ENCODE peak calls at places on chromosomes 7 and 10, in six cellular contexts. One of them, this sample, is unnamed.
A peak's percentile ranks its signal among the peaks of the same experiment; 100 is the strongest.

GRCh38 chr10:126270116-126270515 is 118.2 kb downstream of the ADAM12 start:
- DNase-seq in mucosa of gallbladder: no peak
- DNase-seq in NCI-H146: no peak
- DNase-seq in NCI-H1436: no peak
- DNase-seq in lower lobe of right lung: no peak
- DNase-seq in A549: no peak
- DNase-seq in this sample: no peak

GRCh38 chr7:158477866-158478265 is 109.8 kb downstream of the PTPRN2 start:
- DNase-seq in A549: no peak
- DNase-seq in mucosa of gallbladder: no peak
- DNase-seq in lower lobe of right lung: no peak
- DNase-seq in NCI-H146: no peak
- DNase-seq in NCI-H1436: no peak
- DNase-seq in this sample: no peak

GRCh38 chr10:130452096-130452495 is 315.9 kb downstream of the GLRX3 start:
- DNase-seq in lower lobe of right lung: no peak
- DNase-seq in NCI-H146: no peak
- DNase-seq in A549: no peak
- DNase-seq in NCI-H1436: no peak
- DNase-seq in mucosa of gallbladder: no peak
- DNase-seq in this sample: no peak

GRCh38 chr7:150451097-150451793 is 815 bp downstream of the GIMAP8 start:
- DNase-seq in lower lobe of right lung: peak; percentile 78
- DNase-seq in NCI-H146: no peak
- DNase-seq in mucosa of gallbladder: peak; percentile 54
- DNase-seq in NCI-H1436: no peak
- DNase-seq in A549: no peak
- DNase-seq in this sample: no peak

GRCh38 chr7:132436121-132436520 is 140.1 kb downstream of the PLXNA4 start:
- DNase-seq in mucosa of gallbladder: peak; percentile 36
- DNase-seq in NCI-H1436: no peak
- DNase-seq in lower lobe of right lung: no peak
- DNase-seq in NCI-H146: no peak
- DNase-seq in A549: no peak
- DNase-seq in this sample: no peak

GRCh38 chr7:16724344-16724743 is 29.2 kb upstream of the TSPAN13 start:
- DNase-seq in A549: no peak
- DNase-seq in lower lobe of right lung: no peak
- DNase-seq in mucosa of gallbladder: no peak
- DNase-seq in NCI-H1436: no peak
- DNase-seq in NCI-H146: no peak
- DNase-seq in this sample: no peak

GRCh38 chr7:77247206-77247850 is 47.7 kb upstream of the FGL2 start:
- DNase-seq in mucosa of gallbladder: peak; percentile 88
- DNase-seq in lower lobe of right lung: peak; percentile 77
- DNase-seq in NCI-H1436: peak; percentile 56
- DNase-seq in A549: peak; percentile 55
- DNase-seq in NCI-H146: peak; percentile 70
- DNase-seq in this sample: peak; percentile 56

GRCh38 chr7:45573199-45573598 is 969 bp upstream of the ADCY1 start:
- DNase-seq in NCI-H1436: no peak
- DNase-seq in mucosa of gallbladder: no peak
- DNase-seq in A549: no peak
- DNase-seq in lower lobe of right lung: no peak
- DNase-seq in NCI-H146: no peak
- DNase-seq in this sample: no peak

GRCh38 chr7:140069298-140069949 is 6.7 kb upstream of the PARP12 start:
- DNase-seq in lower lobe of right lung: no peak
- DNase-seq in NCI-H1436: no peak
- DNase-seq in NCI-H146: no peak
- DNase-seq in A549: no peak
- DNase-seq in mucosa of gallbladder: no peak
- DNase-seq in this sample: no peak

GRCh38 chr10:116621476-116621875 is 723 bp downstream of the PNLIPRP2 start:
- DNase-seq in lower lobe of right lung: no peak
- DNase-seq in A549: no peak
- DNase-seq in NCI-H146: no peak
- DNase-seq in NCI-H1436: no peak
- DNase-seq in mucosa of gallbladder: no peak
- DNase-seq in this sample: no peak

GRCh38 chr10:35218339-35218955 is 91.8 kb downstream of the CREM start:
- DNase-seq in A549: peak; percentile 66
- DNase-seq in NCI-H146: peak; percentile 84
- DNase-seq in lower lobe of right lung: peak; percentile 80
- DNase-seq in NCI-H1436: peak; percentile 92
- DNase-seq in mucosa of gallbladder: peak; percentile 85
- DNase-seq in this sample: peak; percentile 68

GRCh38 chr7:44147026-44147881 is 6.1 kb upstream of the MYL7 start:
- DNase-seq in NCI-H1436: no peak
- DNase-seq in NCI-H146: no peak
- DNase-seq in lower lobe of right lung: no peak
- DNase-seq in A549: no peak
- DNase-seq in mucosa of gallbladder: no peak
- DNase-seq in this sample: no peak

GRCh38 chr7:154918741-154919140 is 84.2 kb downstream of the PAXIP1 start:
- DNase-seq in mucosa of gallbladder: no peak
- DNase-seq in NCI-H1436: no peak
- DNase-seq in lower lobe of right lung: no peak
- DNase-seq in NCI-H146: no peak
- DNase-seq in A549: no peak
- DNase-seq in this sample: no peak

GRCh38 chr7:94394399-94395140 is at the start of gene COL1A2:
- DNase-seq in lower lobe of right lung: peak; percentile 57
- DNase-seq in NCI-H146: peak; percentile 37
- DNase-seq in mucosa of gallbladder: peak; percentile 77
- DNase-seq in A549: no peak
- DNase-seq in NCI-H1436: no peak
- DNase-seq in this sample: no peak

GRCh38 chr7:45136106-45137060 is 21.2 kb upstream of the RAMP3 start:
- DNase-seq in A549: peak; percentile 90
- DNase-seq in NCI-H146: peak; percentile 64
- DNase-seq in NCI-H1436: peak; percentile 72
- DNase-seq in lower lobe of right lung: no peak
- DNase-seq in mucosa of gallbladder: peak; percentile 66
- DNase-seq in this sample: peak; percentile 61

GRCh38 chr7:118072893-118073674 is 110.9 kb upstream of the LSM8 start:
- DNase-seq in mucosa of gallbladder: no peak
- DNase-seq in NCI-H146: no peak
- DNase-seq in NCI-H1436: peak; percentile 2
- DNase-seq in lower lobe of right lung: no peak
- DNase-seq in A549: no peak
- DNase-seq in this sample: no peak

GRCh38 chr10:80457554-80458262 is 3.6 kb downstream of the TSPAN14 start:
- DNase-seq in NCI-H146: no peak
- DNase-seq in mucosa of gallbladder: no peak
- DNase-seq in A549: no peak
- DNase-seq in lower lobe of right lung: no peak
- DNase-seq in NCI-H1436: no peak
- DNase-seq in this sample: no peak

GRCh38 chr10:103696411-103697145 is 158.8 kb downstream of the SH3PXD2A start:
- DNase-seq in NCI-H1436: peak; percentile 29
- DNase-seq in mucosa of gallbladder: peak; percentile 44
- DNase-seq in NCI-H146: peak; percentile 68
- DNase-seq in A549: peak; percentile 95
- DNase-seq in lower lobe of right lung: no peak
- DNase-seq in this sample: no peak

GRCh38 chr7:19177269-19177668 is 32.0 kb upstream of the FERD3L start:
- DNase-seq in lower lobe of right lung: no peak
- DNase-seq in mucosa of gallbladder: no peak
- DNase-seq in NCI-H1436: no peak
- DNase-seq in NCI-H146: no peak
- DNase-seq in A549: no peak
- DNase-seq in this sample: no peak

GRCh38 chr7:41679566-41679965 is 23.3 kb downstream of the INHBA start:
- DNase-seq in mucosa of gallbladder: no peak
- DNase-seq in lower lobe of right lung: no peak
- DNase-seq in A549: no peak
- DNase-seq in NCI-H146: no peak
- DNase-seq in NCI-H1436: no peak
- DNase-seq in this sample: no peak

GRCh38 chr10:117653170-117653515 is 110.6 kb downstream of the EMX2 start:
- DNase-seq in NCI-H146: no peak
- DNase-seq in mucosa of gallbladder: no peak
- DNase-seq in NCI-H1436: no peak
- DNase-seq in lower lobe of right lung: no peak
- DNase-seq in A549: peak; percentile 81
- DNase-seq in this sample: no peak

GRCh38 chr7:111198255-111198654 is 107.3 kb downstream of the LRRN3 start:
- DNase-seq in NCI-H146: no peak
- DNase-seq in A549: no peak
- DNase-seq in lower lobe of right lung: no peak
- DNase-seq in NCI-H1436: no peak
- DNase-seq in mucosa of gallbladder: no peak
- DNase-seq in this sample: no peak

GRCh38 chr7:122307228-122307619 is 2.7 kb upstream of the FEZF1 start:
- DNase-seq in NCI-H1436: no peak
- DNase-seq in A549: no peak
- DNase-seq in lower lobe of right lung: no peak
- DNase-seq in mucosa of gallbladder: no peak
- DNase-seq in NCI-H146: no peak
- DNase-seq in this sample: no peak

GRCh38 chr7:155862516-155863257 is 50.4 kb upstream of the SHH start:
- DNase-seq in NCI-H146: no peak
- DNase-seq in lower lobe of right lung: no peak
- DNase-seq in NCI-H1436: no peak
- DNase-seq in A549: peak; percentile 18
- DNase-seq in mucosa of gallbladder: peak; percentile 49
- DNase-seq in this sample: no peak

GRCh38 chr10:117342638-117343037 is 32.6 kb downstream of the PDZD8 start:
- DNase-seq in mucosa of gallbladder: no peak
- DNase-seq in A549: no peak
- DNase-seq in lower lobe of right lung: no peak
- DNase-seq in NCI-H1436: no peak
- DNase-seq in NCI-H146: no peak
- DNase-seq in this sample: no peak

GRCh38 chr7:152477079-152477478 is 41.3 kb upstream of the KMT2C start:
- DNase-seq in NCI-H146: no peak
- DNase-seq in lower lobe of right lung: no peak
- DNase-seq in mucosa of gallbladder: no peak
- DNase-seq in A549: no peak
- DNase-seq in NCI-H1436: no peak
- DNase-seq in this sample: no peak

GRCh38 chr10:117945651-117946050 is 101.1 kb downstream of the RAB11FIP2 start:
- DNase-seq in NCI-H146: peak; percentile 56
- DNase-seq in A549: no peak
- DNase-seq in mucosa of gallbladder: no peak
- DNase-seq in lower lobe of right lung: no peak
- DNase-seq in NCI-H1436: no peak
- DNase-seq in this sample: no peak

GRCh38 chr7:114026486-114027089 is 107.8 kb upstream of the PPP1R3A start:
- DNase-seq in NCI-H1436: peak; percentile 66
- DNase-seq in mucosa of gallbladder: no peak
- DNase-seq in lower lobe of right lung: no peak
- DNase-seq in NCI-H146: peak; percentile 58
- DNase-seq in A549: peak; percentile 36
- DNase-seq in this sample: peak; percentile 87

GRCh38 chr7:123573371-123573770 is 15.8 kb upstream of the NDUFA5 start:
- DNase-seq in NCI-H146: no peak
- DNase-seq in mucosa of gallbladder: no peak
- DNase-seq in A549: no peak
- DNase-seq in lower lobe of right lung: no peak
- DNase-seq in NCI-H1436: no peak
- DNase-seq in this sample: no peak

GRCh38 chr7:155972247-155972646 is 160.0 kb upstream of the SHH start:
- DNase-seq in lower lobe of right lung: no peak
- DNase-seq in A549: no peak
- DNase-seq in NCI-H146: no peak
- DNase-seq in NCI-H1436: no peak
- DNase-seq in mucosa of gallbladder: no peak
- DNase-seq in this sample: no peak

GRCh38 chr10:15459218-15459617 is 88.1 kb upstream of the FAM171A1 start:
- DNase-seq in A549: no peak
- DNase-seq in NCI-H146: no peak
- DNase-seq in mucosa of gallbladder: no peak
- DNase-seq in NCI-H1436: no peak
- DNase-seq in lower lobe of right lung: no peak
- DNase-seq in this sample: no peak

GRCh38 chr10:103884681-103885139 is 29.3 kb upstream of the SH3PXD2A start:
- DNase-seq in lower lobe of right lung: no peak
- DNase-seq in mucosa of gallbladder: no peak
- DNase-seq in NCI-H146: peak; percentile 57
- DNase-seq in A549: peak; percentile 76
- DNase-seq in NCI-H1436: peak; percentile 31
- DNase-seq in this sample: no peak

GRCh38 chr7:158963780-158964222 is 107.4 kb downstream of the DYNC2I1 start:
- DNase-seq in NCI-H146: no peak
- DNase-seq in lower lobe of right lung: no peak
- DNase-seq in mucosa of gallbladder: no peak
- DNase-seq in NCI-H1436: no peak
- DNase-seq in A549: no peak
- DNase-seq in this sample: no peak

GRCh38 chr10:117921421-117921820 is 125.3 kb downstream of the RAB11FIP2 start:
- DNase-seq in lower lobe of right lung: no peak
- DNase-seq in NCI-H146: no peak
- DNase-seq in mucosa of gallbladder: no peak
- DNase-seq in NCI-H1436: no peak
- DNase-seq in A549: no peak
- DNase-seq in this sample: no peak

GRCh38 chr10:110434477-110435096 is 63.1 kb upstream of the DUSP5 start:
- DNase-seq in A549: no peak
- DNase-seq in NCI-H1436: no peak
- DNase-seq in mucosa of gallbladder: no peak
- DNase-seq in NCI-H146: no peak
- DNase-seq in lower lobe of right lung: no peak
- DNase-seq in this sample: no peak

GRCh38 chr10:103111918-103112877 is 80.9 kb downstream of the NT5C2 start:
- DNase-seq in A549: no peak
- DNase-seq in NCI-H146: no peak
- DNase-seq in lower lobe of right lung: no peak
- DNase-seq in mucosa of gallbladder: no peak
- DNase-seq in NCI-H1436: no peak
- DNase-seq in this sample: no peak

GRCh38 chr7:139991267-139991666 is 71.5 kb downstream of the PARP12 start:
- DNase-seq in NCI-H146: peak; percentile 43
- DNase-seq in lower lobe of right lung: no peak
- DNase-seq in A549: peak; percentile 28
- DNase-seq in NCI-H1436: no peak
- DNase-seq in mucosa of gallbladder: no peak
- DNase-seq in this sample: no peak